ENCODE peak calls at places on chromosomes 11 and 22, in nine cellular contexts. M, D, V, A, X, U, W, N and F are unnamed samples.
A peak's percentile ranks its signal among the peaks of the same experiment; 100 is the strongest.

GRCh38 chr22:17920145-17920605 is 104.2 kb downstream of the MICAL3 start:
- DNase-seq in M (no peak), D (no peak), V (no peak), A (no peak), X (peak; percentile 48), U (peak; percentile 46), W (no peak), N (peak; percentile 83), F (no peak)

GRCh38 chr11:64887757-64888405 is 9.5 kb upstream of the EHD1 start:
- DNase-seq in M (peak; percentile 47), D (no peak), V (peak; percentile 89), A (peak; percentile 80), X (peak; percentile 80), U (no peak), W (peak; percentile 76), N (peak; percentile 88), F (peak; percentile 15)

GRCh38 chr22:19687561-19688300 is 26.6 kb upstream of the SEPTIN5 start:
- DNase-seq in M (no peak), D (no peak), V (no peak), A (no peak), X (no peak), U (no peak), W (no peak), N (no peak), F (no peak)

GRCh38 chr22:17773606-17774205 is 563 bp downstream of the BID start:
- DNase-seq in M (peak; percentile 74), D (no peak), V (peak; percentile 80), A (peak; percentile 32), X (peak; percentile 52), U (no peak), W (no peak), N (peak; percentile 69), F (no peak)

GRCh38 chr11:24585192-24585591 is 88.3 kb downstream of the LUZP2 start:
- DNase-seq in M (no peak), D (no peak), V (no peak), A (no peak), X (no peak), U (no peak), W (no peak), N (no peak), F (no peak)

GRCh38 chr11:126637800-126638175 is 282.3 kb downstream of the ST3GAL4 start:
- DNase-seq in M (no peak), D (no peak), V (no peak), A (no peak), X (no peak), U (no peak), W (no peak), N (no peak), F (no peak)

GRCh38 chr11:67276821-67277230 is 10.6 kb downstream of the GRK2 start:
- DNase-seq in M (no peak), D (no peak), V (no peak), A (no peak), X (peak; percentile 27), U (no peak), W (no peak), N (peak; percentile 68), F (peak; percentile 26)

GRCh38 chr11:109933126-109933525 is 160.1 kb upstream of the ZC3H12C start:
- DNase-seq in M (no peak), D (no peak), V (no peak), A (no peak), X (no peak), U (no peak), W (no peak), N (no peak), F (no peak)

GRCh38 chr22:19122143-19122751 is at the start of gene DGCR2:
- DNase-seq in M (peak; percentile 97), D (peak; percentile 99), V (peak; percentile 99), A (peak; percentile 96), X (peak; percentile 98), U (peak; percentile 66), W (peak; percentile 98), N (peak; percentile 94), F (peak; percentile 88)

GRCh38 chr11:24457985-24458384 is 38.9 kb upstream of the LUZP2 start:
- DNase-seq in M (no peak), D (no peak), V (no peak), A (no peak), X (no peak), U (no peak), W (no peak), N (no peak), F (no peak)

GRCh38 chr11:68690671-68691401 is 6.5 kb downstream of the GAL start:
- DNase-seq in M (no peak), D (no peak), V (no peak), A (no peak), X (no peak), U (no peak), W (no peak), N (no peak), F (no peak)

GRCh38 chr11:113431746-113432145 is 43.5 kb downstream of the DRD2 start:
- DNase-seq in M (no peak), D (no peak), V (no peak), A (no peak), X (no peak), U (no peak), W (no peak), N (no peak), F (no peak)

GRCh38 chr22:46931881-46932280 is 169.4 kb downstream of the TBC1D22A start:
- DNase-seq in M (no peak), D (no peak), V (no peak), A (no peak), X (no peak), U (peak; percentile 89), W (no peak), N (no peak), F (no peak)

GRCh38 chr11:72139500-72139899 is 4.0 kb downstream of the FOLR3 start:
- DNase-seq in M (no peak), D (no peak), V (no peak), A (no peak), X (no peak), U (no peak), W (no peak), N (no peak), F (no peak)

GRCh38 chr11:39910087-39910486 is 1549.4 kb downstream of the LRRC4C start:
- DNase-seq in M (no peak), D (no peak), V (no peak), A (no peak), X (no peak), U (no peak), W (no peak), N (no peak), F (no peak)

GRCh38 chr11:45517171-45517770 is 148.2 kb downstream of the CHST1 start:
- DNase-seq in M (no peak), D (no peak), V (no peak), A (no peak), X (no peak), U (no peak), W (no peak), N (no peak), F (no peak)

GRCh38 chr11:133898770-133899115 is 53.4 kb upstream of the SPATA19 start:
- DNase-seq in M (no peak), D (no peak), V (no peak), A (no peak), X (no peak), U (no peak), W (no peak), N (peak; percentile 27), F (no peak)

GRCh38 chr11:13375798-13376197 is 87.2 kb downstream of the BTBD10 start:
- DNase-seq in M (no peak), D (no peak), V (no peak), A (no peak), X (no peak), U (no peak), W (no peak), N (no peak), F (no peak)

GRCh38 chr11:67357831-67358555 is 4.6 kb upstream of the POLD4 start:
- DNase-seq in M (no peak), D (no peak), V (no peak), A (no peak), X (peak; percentile 47), U (no peak), W (no peak), N (no peak), F (no peak)

GRCh38 chr22:24731786-24732185 is 42.7 kb downstream of the PIWIL3 start:
- DNase-seq in M (no peak), D (no peak), V (no peak), A (no peak), X (no peak), U (no peak), W (no peak), N (no peak), F (no peak)

GRCh38 chr22:45891996-45892621 is 84.9 kb downstream of the WNT7B start:
- DNase-seq in M (no peak), D (no peak), V (peak; percentile 42), A (peak; percentile 2), X (no peak), U (no peak), W (peak; percentile 3), N (no peak), F (no peak)

GRCh38 chr11:15349413-15349812 is 234.7 kb downstream of the INSC start:
- DNase-seq in M (no peak), D (no peak), V (no peak), A (no peak), X (no peak), U (no peak), W (no peak), N (no peak), F (no peak)

GRCh38 chr22:20998411-20999336 is 3.2 kb downstream of the THAP7 start:
- DNase-seq in M (no peak), D (no peak), V (no peak), A (no peak), X (no peak), U (no peak), W (no peak), N (no peak), F (no peak)

GRCh38 chr22:38455530-38456271 is 702 bp upstream of the KCNJ4 start:
- DNase-seq in M (peak; percentile 39), D (no peak), V (no peak), A (no peak), X (no peak), U (no peak), W (peak; percentile 56), N (no peak), F (no peak)

GRCh38 chr11:126341760-126342161 is 13.7 kb upstream of the ST3GAL4 start:
- DNase-seq in M (no peak), D (no peak), V (peak; percentile 15), A (no peak), X (no peak), U (peak; percentile 71), W (no peak), N (peak; percentile 39), F (no peak)

GRCh38 chr11:119316017-119316728 is 757 bp downstream of the MCAM start:
- DNase-seq in M (peak; percentile 38), D (no peak), V (peak; percentile 62), A (no peak), X (peak; percentile 69), U (no peak), W (peak; percentile 80), N (no peak), F (no peak)

GRCh38 chr22:37219534-37219933 is 7.3 kb upstream of the SSTR3 start:
- DNase-seq in M (no peak), D (no peak), V (no peak), A (no peak), X (no peak), U (no peak), W (no peak), N (no peak), F (no peak)

GRCh38 chr11:46694607-46695006 is 5.8 kb downstream of the ARHGAP1 start:
- DNase-seq in M (no peak), D (no peak), V (no peak), A (no peak), X (no peak), U (no peak), W (no peak), N (no peak), F (no peak)

GRCh38 chr22:42522546-42522945 is 3.0 kb upstream of the RRP7A start:
- DNase-seq in M (no peak), D (no peak), V (peak; percentile 48), A (no peak), X (no peak), U (no peak), W (no peak), N (no peak), F (no peak)